ENCODE peak calls at places on chromosomes 6 and 20, in four cellular contexts. X, C, J and O are unnamed samples.

GRCh38 chr6:3749390-3749978 is 2.0 kb downstream of the PXDC1 start:
- DNase-seq in C (no peak), J (peak), X (no peak), O (no peak)

GRCh38 chr20:59495894-59496510 is 108.3 kb upstream of the PHACTR3 start:
- DNase-seq in X (peak), J (peak), C (no peak), O (peak)

GRCh38 chr6:39137235-39137634 is 22.2 kb upstream of the SAYSD1 start:
- DNase-seq in X (peak), C (no peak), J (peak), O (no peak)

GRCh38 chr6:2081155-2082138 is 164.0 kb downstream of the GMDS start:
- DNase-seq in X (no peak), C (peak), J (no peak), O (no peak)

GRCh38 chr6:143408787-143409162 is 41.7 kb downstream of the ADAT2 start:
- DNase-seq in J (no peak), C (no peak), X (no peak), O (no peak)

GRCh38 chr20:36658300-36658699 is 12.3 kb upstream of the SLA2 start:
- DNase-seq in X (no peak), J (no peak), C (no peak), O (peak)

GRCh38 chr6:32819729-32820128 is 2.9 kb upstream of the HLA-DOB start:
- DNase-seq in J (no peak), C (no peak), X (no peak), O (no peak)

GRCh38 chr20:63657260-63657936 is 714 bp upstream of the RTEL1 start:
- DNase-seq in C (no peak), J (peak), X (no peak), O (no peak)

GRCh38 chr6:169920359-169921020 is 169.1 kb downstream of the ERMARD start:
- DNase-seq in C (no peak), X (no peak), J (no peak), O (no peak)

GRCh38 chr6:75114795-75115194 is 91.1 kb downstream of the COL12A1 start:
- DNase-seq in J (no peak), X (no peak), C (no peak), O (no peak)

GRCh38 chr6:136326038-136326561 is 36.5 kb upstream of the BCLAF1 start:
- DNase-seq in J (no peak), C (no peak), X (no peak), O (no peak)

GRCh38 chr20:38970302-38970701 is 8.2 kb downstream of the DHX35 start:
- DNase-seq in J (no peak), C (no peak), X (no peak), O (no peak)

GRCh38 chr20:38973107-38973506 is 11.0 kb downstream of the DHX35 start:
- DNase-seq in J (no peak), C (no peak), X (no peak), O (no peak)

GRCh38 chr20:38968090-38968489 is 5.9 kb downstream of the DHX35 start:
- DNase-seq in X (no peak), J (no peak), C (no peak), O (no peak)

GRCh38 chr20:38973546-38974120 is 11.5 kb downstream of the DHX35 start:
- DNase-seq in J (no peak), C (no peak), X (no peak), O (no peak)

DNA sequence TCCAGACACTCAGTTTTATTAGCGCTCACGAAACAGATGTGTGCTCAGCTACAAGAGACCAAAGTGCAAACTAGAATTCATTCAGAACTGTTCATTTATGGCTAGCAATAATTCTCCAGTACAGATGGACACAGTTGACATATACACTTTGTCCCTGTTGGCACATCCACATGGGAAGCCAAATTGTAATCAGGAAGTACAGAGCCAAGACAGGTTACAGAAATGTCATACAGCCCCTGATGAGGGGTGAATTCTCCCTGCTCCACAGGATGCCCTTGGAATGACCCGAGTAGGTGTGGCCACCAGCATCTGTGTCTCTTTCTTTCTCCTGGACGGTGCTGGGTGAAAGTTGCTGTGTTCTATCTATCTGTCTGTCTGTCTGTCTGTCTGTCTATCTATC is 7.6 kb downstream of the DHX35 start:
- DNase-seq in C (no peak), X (no peak), J (no peak), O (no peak)
- TF ChIP-seq POLR2AphosphoS5 in C (no peak), X (no peak), J (no peak), O (no peak)

GRCh38 chr6:110340566-110340965 is 17.6 kb downstream of the METTL24 start:
- DNase-seq in J (no peak), C (no peak), X (no peak), O (no peak)
- TF ChIP-seq GABPA in J (no peak), C (no peak), X (no peak), O (no peak)

DNA sequence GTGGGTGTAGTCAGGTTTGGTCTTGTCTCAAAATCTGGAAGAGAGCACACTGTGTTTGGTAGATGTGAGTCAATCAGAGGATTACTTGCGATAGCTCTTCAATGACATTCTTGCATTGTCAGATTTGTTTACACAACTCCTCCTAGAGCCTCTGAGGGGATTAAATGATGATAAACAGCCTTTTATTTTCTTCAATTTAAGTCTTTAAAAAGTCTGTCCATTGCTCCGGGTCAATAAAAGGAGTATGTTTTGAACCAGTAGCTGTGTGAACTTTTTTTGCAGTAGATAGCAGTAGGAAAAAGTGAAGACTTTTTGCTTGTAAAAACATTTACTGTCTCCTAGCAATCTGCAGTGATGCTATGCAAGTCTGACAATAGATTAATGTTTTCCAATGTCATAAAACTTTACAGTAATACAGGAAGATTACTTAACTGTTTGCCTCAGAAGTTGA is 49.9 kb downstream of the GJA1 start:
- DNase-seq in C (no peak), X (no peak), J (no peak), O (no peak)
- H3K4me3 ChIP-seq in C (no peak), X (no peak), J (no peak), O (no peak)

DNA sequence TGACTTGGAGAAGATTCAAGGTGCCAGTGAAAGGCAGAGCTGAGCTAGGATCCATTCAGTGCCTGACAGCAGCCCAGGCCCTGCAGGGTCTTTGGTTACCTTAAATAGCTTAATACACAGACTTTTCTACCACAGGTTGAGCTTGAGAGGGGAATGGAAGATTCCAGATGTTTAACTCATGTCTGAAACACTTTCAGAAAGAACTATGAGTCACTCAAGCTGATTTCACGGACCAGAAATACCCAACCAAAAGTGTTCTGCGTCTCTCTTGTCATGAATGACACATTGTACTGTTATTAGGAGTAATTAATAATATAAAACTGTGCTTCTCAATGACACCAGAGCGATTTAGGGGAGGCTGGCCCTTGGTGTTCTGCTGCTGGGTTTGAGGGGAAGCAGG is 6.4 kb upstream of the PMEPA1 start:
- DNase-seq in X (no peak), C (no peak), J (no peak), O (no peak)
- TF ChIP-seq POLR2AphosphoS5 in X (no peak), C (no peak), J (no peak), O (no peak)

DNA sequence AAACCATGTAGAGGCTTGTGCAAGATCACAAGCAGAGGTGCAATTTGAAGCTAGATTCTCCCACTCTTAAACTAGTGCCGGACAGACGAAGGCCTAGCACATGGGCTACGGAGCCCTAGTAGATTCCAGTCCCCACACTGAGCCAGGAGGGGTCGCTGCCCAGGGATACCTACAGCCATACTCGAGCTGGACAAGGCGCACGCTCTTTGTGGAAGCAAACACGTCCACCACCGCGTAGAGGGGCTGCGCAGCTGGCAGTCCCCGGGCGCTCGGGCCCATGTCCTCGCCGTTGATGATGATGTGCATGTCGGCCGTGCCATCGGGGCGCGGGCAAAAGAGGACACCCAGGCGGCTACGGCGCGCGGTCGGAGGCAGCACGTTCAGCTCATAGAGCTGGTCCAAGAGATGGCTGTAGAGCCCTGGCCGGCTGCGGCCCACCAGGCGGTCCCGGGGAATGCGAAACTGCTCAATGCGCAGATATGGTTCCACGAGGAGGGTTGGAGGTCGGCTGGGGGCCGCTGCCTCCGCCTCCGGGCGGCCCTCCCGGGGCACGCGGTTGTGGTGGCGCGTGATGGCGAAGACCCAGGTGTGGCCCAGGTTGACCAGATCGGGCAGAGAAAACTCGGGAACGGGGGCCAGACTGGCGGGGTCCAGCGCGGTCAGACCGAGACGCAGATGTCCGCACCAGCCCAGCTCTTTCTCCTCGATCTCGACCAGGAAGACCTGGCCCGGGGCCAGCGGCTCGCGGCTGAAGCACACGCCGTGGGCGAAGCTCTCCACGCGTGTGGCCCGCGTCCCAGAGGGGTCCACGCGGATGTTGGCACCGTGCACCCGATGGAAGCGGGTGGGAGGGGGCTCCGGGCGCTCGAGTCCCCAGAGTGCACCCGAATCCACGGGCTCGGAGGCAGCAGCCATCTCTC is 671 bp downstream of the NEURL2 start:
- DNase-seq in X (peak), C (no peak), J (no peak), O (no peak)
- TF ChIP-seq GABPA in X (no peak), C (no peak), J (no peak), O (no peak)

DNA sequence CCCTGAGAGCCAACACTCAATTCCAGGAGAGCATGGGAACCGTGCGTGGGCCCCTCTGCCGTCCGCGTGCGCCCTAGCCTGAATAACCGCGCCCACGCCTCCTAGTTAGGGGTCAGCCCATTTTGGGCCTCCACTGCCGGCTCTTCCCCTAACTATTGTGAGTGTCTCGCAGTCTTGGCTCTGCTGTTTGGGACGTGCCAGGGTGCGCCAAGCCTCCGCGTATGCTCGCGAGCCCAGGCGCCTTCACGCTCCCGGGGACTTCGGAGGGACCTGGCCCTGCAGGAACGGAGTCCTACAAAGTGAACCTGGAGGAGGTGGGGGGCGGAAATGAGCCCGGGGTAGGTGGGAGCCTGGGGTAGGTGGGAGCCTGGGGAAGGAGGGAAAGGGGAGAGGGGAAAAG is 813 bp upstream of the GCM2 start:
- DNase-seq in C (no peak), J (no peak), X (peak), O (no peak)
- H3K4me3 ChIP-seq in C (no peak), J (no peak), X (peak), O (no peak)

GRCh38 chr6:73675466-73676098 is 20.4 kb upstream of the CD109 start:
- DNase-seq in C (no peak), X (peak), J (peak), O (peak)
- TF ChIP-seq POLR2AphosphoS5 in C (no peak), X (no peak), J (no peak), O (no peak)

GRCh38 chr6:132314432-132314831 is 86.8 kb downstream of the MOXD1 start:
- DNase-seq in C (no peak), J (no peak), X (no peak), O (no peak)
- TF ChIP-seq GABPA in C (no peak), J (no peak), X (no peak), O (no peak)

DNA sequence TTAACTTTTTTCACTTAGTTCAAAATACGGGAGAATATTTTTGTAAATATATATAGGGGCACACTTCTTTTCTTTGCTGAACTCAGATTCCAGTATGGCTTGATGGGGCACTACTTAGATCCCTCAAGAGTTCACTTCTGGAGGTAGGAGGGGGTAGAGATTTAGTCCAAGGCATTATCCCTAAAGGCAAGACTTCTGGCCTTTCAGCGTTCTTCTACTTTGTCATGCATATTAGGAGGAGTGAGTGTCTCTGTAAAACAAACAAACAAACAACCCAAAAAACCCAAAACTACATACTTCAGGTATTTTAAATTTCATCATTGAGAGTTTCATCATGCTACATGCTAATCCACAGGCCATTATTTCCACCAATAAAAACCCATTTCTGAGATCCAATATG is 32.0 kb downstream of the SMPDL3A start:
- DNase-seq in C (no peak), X (no peak), J (no peak), O (no peak)
- H3K4me3 ChIP-seq in C (no peak), X (no peak), J (no peak), O (no peak)

GRCh38 chr6:157396026-157396425 is 15.0 kb downstream of the ZDHHC14 start:
- DNase-seq in J (no peak), C (no peak), X (no peak), O (no peak)
- TF ChIP-seq POLR2AphosphoS5 in J (no peak), C (no peak), X (no peak), O (no peak)